ENCODE peak calls at places on chromosomes 12 and 14, in eight cellular contexts. Q, K, W, O, J, I, H and E are unnamed samples.

GRCh38 chr14:21300892-21301291 is 21.0 kb downstream of the RPGRIP1 start:
- DNase-seq in Q (peak; percentile 5), K (no peak), W (peak; percentile 84), O (no peak), J (peak; percentile 19), I (peak; percentile 48), H (no peak), E (no peak)

GRCh38 chr12:47216150-47216677 is 136.5 kb upstream of the AMIGO2 start:
- DNase-seq in Q (peak; percentile 66), K (no peak), W (no peak), O (peak; percentile 45), J (peak; percentile 35), I (peak; percentile 59), H (no peak), E (no peak)

GRCh38 chr14:23285530-23286019 is 357 bp downstream of the HOMEZ start:
- DNase-seq in Q (no peak), K (no peak), W (no peak), O (no peak), J (no peak), I (peak; percentile 27), H (no peak), E (peak; percentile 47)

GRCh38 chr12:132600048-132601032 is 10.0 kb downstream of the LRCOL1 start:
- DNase-seq in Q (no peak), K (no peak), W (peak; percentile 96), O (peak; percentile 54), J (peak; percentile 70), I (peak; percentile 71), H (no peak), E (peak; percentile 52)

GRCh38 chr12:132506730-132507538 is 17.0 kb downstream of the FBRSL1 start:
- DNase-seq in Q (peak; percentile 41), K (no peak), W (peak; percentile 79), O (peak; percentile 67), J (peak; percentile 90), I (peak; percentile 31), H (peak; percentile 38), E (no peak)

GRCh38 chr14:75127903-75128595 is 1.2 kb upstream of the NEK9 start:
- DNase-seq in Q (no peak), K (no peak), W (no peak), O (no peak), J (no peak), I (peak; percentile 36), H (no peak), E (no peak)

GRCh38 chr12:59151243-59151642 is 230.9 kb upstream of the LRIG3 start:
- DNase-seq in Q (no peak), K (no peak), W (no peak), O (no peak), J (no peak), I (no peak), H (no peak), E (no peak)

GRCh38 chr12:109291531-109292341 is 17.3 kb downstream of the FOXN4 start:
- DNase-seq in Q (no peak), K (no peak), W (peak; percentile 97), O (peak; percentile 37), J (peak; percentile 62), I (peak; percentile 46), H (no peak), E (no peak)

GRCh38 chr12:96048392-96048969 is 13.1 kb upstream of the LTA4H start:
- DNase-seq in Q (no peak), K (no peak), W (no peak), O (no peak), J (no peak), I (no peak), H (no peak), E (no peak)

DNA sequence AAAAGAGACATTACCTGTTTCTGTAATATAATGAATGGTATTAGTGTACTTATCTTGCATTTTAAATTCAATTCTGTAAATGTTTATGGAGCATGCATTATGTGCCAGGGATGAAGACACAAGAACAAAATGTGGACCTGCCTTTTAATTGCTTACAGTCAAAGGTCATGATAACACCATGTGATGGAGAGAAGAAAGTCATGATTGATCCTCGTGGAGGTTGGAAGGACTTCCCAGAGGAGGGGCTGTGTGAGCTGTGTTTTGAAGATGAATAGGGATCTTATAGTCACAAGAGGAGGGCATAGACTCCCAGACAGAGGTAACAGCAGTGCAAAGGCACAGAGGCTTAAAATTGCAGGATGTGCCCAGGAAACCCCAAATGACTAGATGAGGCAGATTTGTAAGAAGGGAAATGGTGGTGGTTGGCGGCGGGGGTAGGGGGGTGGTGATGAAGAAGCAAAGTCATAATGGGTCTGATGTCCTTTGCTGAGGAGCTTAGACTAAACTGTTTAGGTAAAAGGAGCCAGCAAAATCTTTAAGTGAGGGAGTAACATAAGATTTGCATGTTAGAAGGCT is 151.5 kb downstream of the PRKCH start:
- DNase-seq in Q (peak; percentile 61), K (no peak), W (peak; percentile 2), O (no peak), J (no peak), I (peak; percentile 47), H (no peak), E (no peak)
- TF ChIP-seq CTCF in Q (no peak), K (no peak), W (no peak), O (no peak), J (no peak), I (no peak), H (no peak), E (no peak)

DNA sequence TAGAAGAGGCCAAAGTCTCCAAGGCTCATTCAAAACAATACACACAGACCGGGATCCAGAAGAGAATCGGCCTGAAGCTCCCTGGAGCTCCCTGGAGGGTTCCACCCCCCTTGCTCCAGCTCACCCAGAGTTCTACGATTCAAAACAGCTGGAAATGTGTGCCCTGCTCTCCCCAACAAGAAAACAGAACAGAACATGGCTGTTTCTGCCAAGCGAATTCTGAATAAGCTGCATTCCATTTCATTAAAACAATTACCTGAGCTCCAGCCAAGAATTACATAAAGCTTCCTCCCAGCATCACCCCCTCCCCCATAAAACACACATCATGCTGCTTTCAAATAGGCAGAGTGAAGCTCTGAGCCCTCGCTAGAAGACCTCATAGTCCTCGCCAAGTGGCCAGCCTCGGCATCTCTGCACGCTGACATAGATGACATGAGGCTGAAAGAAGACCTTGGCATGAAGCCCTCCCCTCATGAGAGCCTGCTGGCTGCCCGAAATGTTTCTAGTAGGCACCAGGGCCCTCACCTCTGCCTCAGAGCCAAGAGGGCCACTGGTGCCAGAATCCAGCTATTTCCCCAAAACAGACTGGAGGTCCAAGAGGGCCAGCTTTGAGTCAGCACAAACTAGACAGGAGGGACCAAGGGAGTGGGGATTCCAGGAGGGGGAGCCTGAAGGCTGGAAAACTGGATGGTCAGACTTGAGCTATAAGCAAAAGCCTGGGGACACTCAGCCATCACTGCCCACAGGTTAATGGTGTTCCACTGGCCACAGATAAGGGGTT is 8.3 kb downstream of the PXN start:
- DNase-seq in Q (no peak), K (no peak), W (peak; percentile 72), O (no peak), J (peak; percentile 74), I (no peak), H (peak; percentile 84), E (peak; percentile 75)
- H3K27ac ChIP-seq in Q (peak overlapping the region; percentile 33), K (peak overlapping the region; percentile 77), W (no peak overlapping the region), O (peak overlapping the region; percentile 78), J (peak overlapping the region; percentile 86), I (peak overlapping the region; percentile 76), H (peak overlapping the region; percentile 82), E (peak overlapping the region; percentile 96)

GRCh38 chr12:2333516-2333915 is 280.7 kb downstream of the CACNA1C start:
- DNase-seq in Q (no peak), K (no peak), W (no peak), O (no peak), J (no peak), I (no peak), H (no peak), E (no peak)
- TF ChIP-seq CTCF in Q (no peak), K (no peak), W (no peak), O (no peak), J (no peak), I (no peak), H (no peak), E (no peak)

GRCh38 chr14:93737574-93737973 is 50.7 kb downstream of the PRIMA1 start:
- DNase-seq in Q (no peak), K (no peak), W (no peak), O (no peak), J (no peak), I (no peak), H (no peak), E (no peak)
- H3K27ac ChIP-seq in Q (no peak overlapping the region), K (no peak overlapping the region), W (no peak overlapping the region), O (no peak overlapping the region), J (no peak overlapping the region), I (no peak overlapping the region), H (no peak overlapping the region), E (no peak overlapping the region)